ENCODE peak calls at places on chromosomes 4 and X, in seven cellular contexts. M is body of pancreas; R is GM23338; Z is effector memory CD4-positive, alpha-beta T cell; P is left ventricle myocardium inferior; W is IMR-90; D is aorta. G is an unnamed sample.

GRCh38 chr4:156475322-156475721 is 496.3 kb downstream of the PDGFC start:
- DNase-seq in R (no peak), Z (no peak), M (peak; percentile 8), D (no peak), P (no peak), W (peak; percentile 76), G (no peak)

GRCh38 chr4:73815145-73815544 is 21.3 kb upstream of the CXCL6 start:
- DNase-seq in P (no peak), R (no peak), M (no peak), D (no peak), Z (no peak), W (peak; percentile 43), G (no peak)

GRCh38 chr4:140188975-140189374 is 35.0 kb upstream of the MAML3 start:
- DNase-seq in R (no peak), W (peak; percentile 64), M (peak; percentile 25), Z (no peak), P (no peak), D (peak; percentile 66), G (no peak)

GRCh38 chrX:48574270-48575266 is at the start of gene RBM3:
- DNase-seq in D (peak; percentile 96), P (peak; percentile 93), W (peak; percentile 91), R (peak; percentile 91), M (peak; percentile 94), Z (peak; percentile 88), G (peak; percentile 94)

GRCh38 chrX:925652-926061 is 286.8 kb downstream of the CRLF2 start:
- DNase-seq in R (no peak), P (no peak), D (no peak), M (no peak), Z (no peak), W (no peak), G (no peak)

GRCh38 chrX:118976599-118977340 is 2.4 kb downstream of the LONRF3 start:
- DNase-seq in M (peak; percentile 57), W (no peak), R (no peak), D (peak; percentile 74), P (peak; percentile 27), Z (no peak), G (peak; percentile 39)

GRCh38 chrX:16137416-16138107 is 14.2 kb downstream of the GRPR start:
- DNase-seq in W (no peak), D (no peak), M (no peak), R (no peak), P (no peak), Z (no peak), G (no peak)

GRCh38 chrX:149848855-149849254 is 32.1 kb upstream of the MAGEA8 start:
- DNase-seq in P (no peak), M (no peak), Z (no peak), W (no peak), D (no peak), R (no peak), G (no peak)

GRCh38 chr4:107792691-107793090 is 32.0 kb upstream of the SGMS2 start:
- DNase-seq in R (no peak), W (no peak), Z (no peak), P (no peak), M (no peak), D (no peak), G (no peak)

GRCh38 chr4:77599378-77599777 is 6.2 kb upstream of the CXCL13 start:
- DNase-seq in M (peak; percentile 51), Z (no peak), D (no peak), P (no peak), W (peak; percentile 41), R (peak; percentile 75), G (no peak)

GRCh38 chrX:54921427-54922021 is 900 bp downstream of the TRO start:
- DNase-seq in Z (no peak), M (peak; percentile 39), R (peak; percentile 78), D (peak; percentile 81), P (peak; percentile 40), W (peak; percentile 72), G (peak; percentile 61)

GRCh38 chr4:101288365-101289145 is 58.8 kb downstream of the PPP3CA start:
- DNase-seq in W (peak; percentile 32), D (no peak), P (no peak), M (no peak), R (peak; percentile 34), Z (no peak), G (no peak)

GRCh38 chr4:80043534-80043933 is 29.5 kb downstream of the ANTXR2 start:
- DNase-seq in D (no peak), W (peak; percentile 18), R (no peak), M (no peak), Z (no peak), P (peak; percentile 19), G (no peak)

GRCh38 chr4:82528868-82529267 is 32.9 kb downstream of the TMEM150C start:
- DNase-seq in P (no peak), W (no peak), R (peak; percentile 13), Z (no peak), M (peak; percentile 10), D (no peak), G (no peak)

GRCh38 chr4:137659431-137659830 is 127.1 kb upstream of the PCDH18 start:
- DNase-seq in Z (no peak), W (peak; percentile 55), R (no peak), M (no peak), P (no peak), D (no peak), G (no peak)

GRCh38 chrX:110003167-110004156 is 548 bp downstream of the TMEM164 start:
- DNase-seq in M (peak; percentile 9), P (peak; percentile 18), R (peak; percentile 30), W (no peak), D (no peak), Z (no peak), G (peak; percentile 9)

GRCh38 chrX:67780694-67781109 is 236.9 kb downstream of the AR start:
- DNase-seq in P (peak; percentile 67), W (peak; percentile 78), R (no peak), Z (no peak), M (peak; percentile 63), D (peak; percentile 93), G (peak; percentile 58)

GRCh38 chr4:141118381-141118780 is 14.9 kb downstream of the RNF150 start:
- DNase-seq in W (no peak), D (no peak), R (no peak), M (no peak), P (no peak), Z (no peak), G (no peak)

GRCh38 chr4:76216975-76217814 is 3.6 kb upstream of the SCARB2 start:
- DNase-seq in W (no peak), Z (no peak), P (no peak), D (no peak), M (no peak), R (peak; percentile 24), G (no peak)

GRCh38 chr4:1191621-1192020 is 19.2 kb upstream of the SPON2 start:
- DNase-seq in P (no peak), D (peak; percentile 19), M (no peak), Z (no peak), R (no peak), W (no peak), G (peak; percentile 4)

GRCh38 chr4:30842689-30843088 is 122.5 kb downstream of the PCDH7 start:
- DNase-seq in D (no peak), W (no peak), M (no peak), P (no peak), Z (no peak), R (no peak), G (no peak)

GRCh38 chr4:6420972-6421371 is 51.4 kb downstream of the PPP2R2C start:
- DNase-seq in W (no peak), R (no peak), M (no peak), Z (no peak), P (no peak), D (no peak), G (no peak)

GRCh38 chr4:94349193-94349592 is 6.6 kb upstream of the HPGDS start:
- DNase-seq in W (peak; percentile 27), D (no peak), Z (no peak), M (no peak), R (no peak), P (no peak), G (no peak)

GRCh38 chr4:39469429-39470077 is 10.7 kb downstream of the LIAS start:
- DNase-seq in Z (no peak), P (no peak), D (no peak), R (peak; percentile 90), W (peak; percentile 87), M (peak; percentile 71), G (peak; percentile 16)

GRCh38 chrX:120522820-120523219 is 37.9 kb downstream of the CUL4B start:
- DNase-seq in W (no peak), D (no peak), P (no peak), Z (no peak), R (no peak), M (no peak), G (no peak)

GRCh38 chr4:86334020-86334750 is 25.7 kb downstream of the MAPK10 start:
- DNase-seq in R (no peak), W (no peak), M (no peak), D (no peak), Z (no peak), P (no peak), G (no peak)

GRCh38 chr4:40865696-40866095 is 115.9 kb downstream of the NSUN7 start:
- DNase-seq in R (no peak), D (no peak), W (no peak), P (no peak), M (no peak), Z (no peak), G (no peak)
- H3K4me1 ChIP-seq in R (no peaks in the 10 kb centered on the region), D (no peaks in the 10 kb centered on the region), W (peaks cover 3% of the 10 kb centered on the region), P (no peaks in the 10 kb centered on the region), M (no peaks in the 10 kb centered on the region), Z (no peaks in the 10 kb centered on the region), G (no peaks in the 10 kb centered on the region)

GRCh38 chr4:3296651-3297050 is 3.8 kb downstream of the RGS12 start:
- DNase-seq in M (no peak), Z (no peak), W (no peak), R (no peak), P (no peak), D (peak; percentile 34), G (no peak)
- H3K4me1 ChIP-seq in M (peaks cover 12% of the 10 kb centered on the region), Z (peaks cover 15% of the 10 kb centered on the region), W (peaks cover 16% of the 10 kb centered on the region), R (peaks cover 8% of the 10 kb centered on the region), P (peaks cover 51% of the 10 kb centered on the region), D (no peaks in the 10 kb centered on the region), G (peaks cover 46% of the 10 kb centered on the region)

DNA sequence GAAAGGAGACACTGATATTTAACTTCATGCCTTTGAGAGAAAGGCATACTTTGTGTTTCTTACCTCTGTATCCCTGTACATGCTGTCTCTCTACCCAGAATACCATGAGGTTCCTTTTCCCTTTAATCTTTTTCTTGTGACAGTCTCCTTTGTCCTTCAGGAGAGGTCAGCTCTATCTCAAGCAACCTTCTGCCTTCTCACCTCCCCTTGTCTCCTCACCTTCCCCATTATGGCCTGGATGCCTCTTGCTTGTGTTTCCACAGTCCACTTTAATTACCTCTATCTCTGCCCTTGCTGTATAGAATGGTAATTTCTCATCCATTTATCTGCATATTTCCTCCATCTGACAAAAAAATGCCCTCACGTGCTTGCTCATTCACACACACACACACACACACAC is 28.4 kb downstream of the MSN start:
- DNase-seq in M (no peak), D (no peak), Z (no peak), P (no peak), R (no peak), W (no peak), G (no peak)
- H3K4me1 ChIP-seq in M (no peaks in the 10 kb centered on the region), D (peaks cover 5% of the 10 kb centered on the region), Z (peaks cover 64% of the 10 kb centered on the region), P (peaks cover 95% of the 10 kb centered on the region), R (peaks cover 25% of the 10 kb centered on the region), W (peaks cover 16% of the 10 kb centered on the region), G (peaks cover 62% of the 10 kb centered on the region)

GRCh38 chr4:2859514-2859913 is 15.9 kb downstream of the ADD1 start:
- DNase-seq in M (no peak), D (no peak), R (no peak), Z (no peak), P (no peak), W (no peak), G (no peak)
- H3K4me1 ChIP-seq in M (peaks cover 85% of the 10 kb centered on the region), D (peaks cover 8% of the 10 kb centered on the region), R (peaks cover 34% of the 10 kb centered on the region), Z (peaks cover 6% of the 10 kb centered on the region), P (peaks cover 100% of the 10 kb centered on the region), W (peaks cover 36% of the 10 kb centered on the region), G (peaks cover 43% of the 10 kb centered on the region)

G was measured in heart right ventricle.